ENCODE peak calls at places on chromosomes 2 and 18, in eight cellular contexts. K is IMR-90, B is PC-3, I is neuronal stem cell, Z is HCT116, F is GM23248, C is SK-N-SH, T is GM23338. M is an unnamed sample.

GRCh38 chr2:64985457-64985856 is 3.7 kb upstream of the SLC1A4 start:
- DNase-seq in I (no peak), B (no peak), K (no peak), C (no peak), F (no peak), T (no peak), Z (no peak), M (no peak)

GRCh38 chr2:111698743-111699554 is 185.0 kb downstream of the ANAPC1 start:
- DNase-seq in F (peak; percentile 97), K (peak; percentile 100), I (no peak), B (peak; percentile 98), Z (peak; percentile 95), C (peak; percentile 47), T (peak; percentile 50), M (peak; percentile 99)

GRCh38 chr2:111168528-111168929 is 47.8 kb downstream of the BCL2L11 start:
- DNase-seq in I (no peak), B (peak; percentile 94), C (no peak), K (peak; percentile 89), Z (peak; percentile 48), F (peak; percentile 93), T (no peak), M (peak; percentile 83)

GRCh38 chr2:18684202-18685040 is 95.1 kb upstream of the NT5C1B start:
- DNase-seq in I (no peak), C (no peak), Z (no peak), T (no peak), K (peak; percentile 66), F (peak; percentile 10), B (no peak), M (no peak)

GRCh38 chr2:86628091-86628522 is 4.4 kb upstream of the RNF103 start:
- DNase-seq in F (no peak), C (no peak), B (no peak), T (no peak), Z (no peak), K (no peak), I (no peak), M (no peak)

GRCh38 chr2:231800493-231801091 is 14.3 kb downstream of the COPS7B start:
- DNase-seq in T (peak; percentile 81), B (peak; percentile 39), K (peak; percentile 29), I (peak; percentile 24), Z (peak; percentile 32), F (peak; percentile 69), C (peak; percentile 59), M (no peak)

GRCh38 chr2:186576614-186577013 is 13.2 kb upstream of the ITGAV start:
- DNase-seq in B (no peak), F (peak; percentile 80), C (no peak), I (no peak), K (peak; percentile 65), Z (no peak), T (no peak), M (no peak)

GRCh38 chr2:216932806-216933579 is 73.1 kb upstream of the TNP1 start:
- DNase-seq in F (no peak), C (no peak), B (no peak), Z (no peak), I (no peak), T (no peak), K (no peak), M (no peak)

GRCh38 chr2:211349031-211349430 is 792.6 kb downstream of the CPS1 start:
- DNase-seq in C (no peak), F (no peak), T (no peak), B (no peak), Z (no peak), I (no peak), K (no peak), M (no peak)

GRCh38 chr2:603427-603826 is 73.8 kb downstream of the TMEM18 start:
- DNase-seq in B (no peak), C (no peak), I (no peak), K (no peak), Z (peak; percentile 18), F (no peak), T (no peak), M (no peak)

GRCh38 chr18:42338683-42339082 is 383.6 kb downstream of the PIK3C3 start:
- DNase-seq in B (no peak), C (no peak), F (no peak), K (no peak), T (peak; percentile 52), I (no peak), Z (no peak), M (no peak)

GRCh38 chr2:30265441-30266015 is 34.2 kb downstream of the LBH start:
- DNase-seq in B (no peak), Z (no peak), C (no peak), T (no peak), I (no peak), K (peak; percentile 70), F (peak; percentile 83), M (peak; percentile 22)

GRCh38 chr2:190062617-190063016 is at the start of gene MSTN:
- DNase-seq in Z (no peak), K (no peak), C (no peak), F (no peak), B (no peak), T (no peak), I (no peak), M (no peak)

GRCh38 chr2:190068764-190069163 is 6.2 kb upstream of the MSTN start:
- DNase-seq in I (no peak), T (no peak), Z (no peak), F (no peak), K (no peak), B (no peak), C (no peak), M (no peak)

GRCh38 chr2:190063624-190064023 is 1.1 kb upstream of the MSTN start:
- DNase-seq in Z (no peak), T (no peak), B (no peak), C (no peak), I (no peak), K (no peak), F (no peak), M (no peak)

GRCh38 chr2:190062053-190062452 is 476 bp downstream of the MSTN start:
- DNase-seq in F (peak; percentile 18), I (no peak), Z (no peak), T (no peak), B (no peak), C (peak; percentile 7), K (no peak), M (no peak)

DNA sequence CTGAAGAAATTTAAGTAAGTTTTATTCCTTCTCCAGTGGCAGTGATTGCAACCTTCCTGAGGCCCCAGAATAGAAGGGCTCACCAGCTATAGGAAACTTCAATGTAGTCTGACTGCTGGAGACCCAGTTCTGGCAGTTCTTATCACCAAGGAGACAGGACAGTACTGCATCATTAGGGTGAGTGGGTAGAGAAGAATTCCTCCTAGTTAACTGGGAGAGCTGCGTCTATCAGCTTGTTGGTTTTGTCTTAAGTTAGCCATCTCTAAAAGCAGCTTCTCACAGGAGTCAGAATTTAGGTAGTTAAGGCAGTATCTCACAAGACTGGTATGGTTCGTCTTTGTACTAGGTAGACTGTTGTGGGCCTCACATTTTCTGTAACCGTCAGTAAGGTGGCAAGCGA is 3.3 kb upstream of the MSTN start:
- DNase-seq in C (no peak), F (no peak), Z (no peak), K (peak; percentile 4), B (no peak), I (no peak), T (no peak), M (no peak)
- H2AFZ ChIP-seq in C (no peak overlapping the region), F (peak overlapping the region; percentile 33), Z (no peak overlapping the region), K (no peak overlapping the region), B (no peak overlapping the region), I (no peak overlapping the region), T (no peak overlapping the region), M (no peak overlapping the region)

DNA sequence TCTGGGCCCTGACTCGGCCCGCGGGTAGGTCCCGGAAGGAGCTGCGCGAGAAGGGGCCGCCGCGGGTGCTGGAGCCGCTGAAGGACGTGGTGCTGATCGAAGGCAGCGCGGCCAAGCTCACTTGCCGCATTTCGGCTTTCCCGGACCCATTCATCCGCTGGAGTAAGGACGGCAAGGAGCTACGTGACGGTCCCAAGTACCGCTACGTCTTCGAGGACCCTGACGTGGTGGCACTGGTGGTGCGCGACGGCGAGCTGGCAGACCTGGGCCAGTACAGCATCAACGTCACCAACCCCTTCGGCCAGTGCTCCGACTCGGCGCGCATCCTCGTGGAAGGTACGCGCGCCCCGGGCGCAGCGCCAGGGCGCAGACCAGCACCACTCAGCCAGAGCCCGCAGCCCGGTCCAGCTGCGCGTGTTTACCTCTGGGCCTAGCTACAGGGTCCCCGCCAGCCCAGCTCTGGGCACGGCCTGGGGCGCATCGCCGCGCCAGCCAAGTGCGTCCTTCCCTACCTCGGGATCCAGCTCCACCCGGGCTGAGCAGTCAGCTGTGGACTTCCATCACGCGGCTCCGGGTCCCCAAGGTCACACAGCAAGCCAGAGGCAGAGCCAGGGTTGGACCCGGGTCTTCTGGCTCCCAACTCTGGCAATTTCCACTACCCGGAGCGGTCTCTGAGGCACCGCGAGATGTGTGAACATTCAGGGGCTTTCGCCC is 1.8 kb upstream of the GMPPA start:
- DNase-seq in I (no peak), T (peak; percentile 65), K (no peak), F (no peak), Z (no peak), C (no peak), B (no peak), M (no peak)
- H3K27ac ChIP-seq in I (no peak overlapping the region), T (no peak overlapping the region), K (no peak overlapping the region), F (no peak overlapping the region), Z (peak overlapping the region; percentile 35), C (no peak overlapping the region), B (no peak overlapping the region), M (no peak overlapping the region)

GRCh38 chr2:68708629-68709028 is 26.0 kb upstream of the ARHGAP25 start:
- DNase-seq in F (no peak), I (no peak), B (no peak), K (no peak), Z (no peak), C (no peak), T (no peak), M (no peak)

GRCh38 chr2:68714866-68715265 is 19.7 kb upstream of the ARHGAP25 start:
- DNase-seq in B (no peak), K (no peak), Z (no peak), T (no peak), I (no peak), C (no peak), F (peak; percentile 6), M (no peak)

GRCh38 chr2:68710336-68710735 is 24.3 kb upstream of the ARHGAP25 start:
- DNase-seq in T (no peak), I (no peak), B (peak; percentile 16), C (no peak), F (no peak), K (peak; percentile 61), Z (no peak), M (no peak)

GRCh38 chr2:68709421-68709911 is 25.1 kb upstream of the ARHGAP25 start:
- DNase-seq in C (peak; percentile 52), T (peak; percentile 86), I (peak; percentile 38), B (peak; percentile 79), K (peak; percentile 67), F (peak; percentile 68), Z (peak; percentile 45), M (peak; percentile 39)

GRCh38 chr2:68710756-68711155 is 23.9 kb upstream of the ARHGAP25 start:
- DNase-seq in F (no peak), Z (no peak), B (no peak), I (no peak), T (no peak), K (no peak), C (no peak), M (no peak)
- H2AFZ ChIP-seq in F (no peak overlapping the region), Z (no peak overlapping the region), B (no peak overlapping the region), I (no peak overlapping the region), T (no peak overlapping the region), K (no peak overlapping the region), C (no peak overlapping the region), M (no peak overlapping the region)

DNA sequence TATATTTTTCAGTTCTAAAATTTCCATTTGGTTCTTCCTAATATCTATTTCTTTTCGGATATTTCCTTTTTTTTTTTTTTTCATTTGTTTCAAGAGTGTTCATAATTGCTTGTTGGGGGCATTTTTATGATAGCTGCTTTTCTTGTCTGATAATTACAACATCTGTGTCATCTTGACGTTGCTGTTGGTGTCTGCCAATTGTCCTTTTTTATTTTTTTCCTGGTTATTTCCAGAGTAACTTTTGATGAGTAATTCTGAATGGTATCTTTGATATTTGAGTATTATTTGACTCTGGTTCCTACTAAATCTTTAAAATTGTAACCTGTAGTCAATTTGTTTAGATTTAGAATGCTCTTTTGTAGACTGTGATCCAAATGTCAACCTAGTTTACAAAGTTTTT is 51.3 kb upstream of the CHRNA1 start:
- DNase-seq in K (no peak), F (peak; percentile 68), C (no peak), I (no peak), B (no peak), Z (no peak), T (no peak), M (no peak)
- H3K27ac ChIP-seq in K (no peak overlapping the region), F (peak overlapping the region; percentile 42), C (no peak overlapping the region), I (no peak overlapping the region), B (no peak overlapping the region), Z (no peak overlapping the region), T (peak overlapping the region; percentile 47), M (no peak overlapping the region)

M was measured in mammary epithelial cell.